ENCODE peak calls at places on chromosomes 3 and 15, in nine cellular contexts. O is endothelial cell of umbilical vein; U is IMR-90; N is activated T-cell treated with anti-CD3 and anti-CD28 coated beads for 1 hour; T is progenitor cell of endocrine pancreas; D is stimulated activated CD4-positive, alpha-beta T cell treated with anti-CD3 and anti-CD28 coated beads, Interleukin-4, amount 100 ng/mL, for 48 hours; H is NCI-H748 treated with DMSO at 0.1 percent for 48 hours; I is M059J; Z is Daoy. F is an unnamed sample.

GRCh38 chr3:64220161-64220560 is 5.1 kb downstream of the PRICKLE2 start:
- DNase-seq in D (no peak), H (no peak), I (peak), N (no peak), Z (peak), T (no peak), O (peak), U (peak), F (no peak)

GRCh38 chr3:9615003-9615628 is 34.2 kb upstream of the MTMR14 start:
- DNase-seq in H (no peak), O (no peak), D (no peak), T (no peak), N (no peak), Z (no peak), I (no peak), U (no peak), F (no peak)

GRCh38 chr15:60223161-60223560 is 174.6 kb downstream of the ANXA2 start:
- DNase-seq in Z (peak), I (no peak), O (no peak), U (no peak), T (no peak), D (no peak), H (no peak), N (no peak), F (no peak)

GRCh38 chr15:80931191-80931590 is 58.4 kb downstream of the MESD start:
- DNase-seq in N (no peak), Z (no peak), O (no peak), U (no peak), D (no peak), T (no peak), H (no peak), I (no peak), F (no peak)

GRCh38 chr3:38020342-38020726 is 9.1 kb downstream of the PLCD1 start:
- DNase-seq in Z (no peak), H (no peak), O (no peak), D (no peak), N (no peak), T (no peak), I (no peak), U (no peak), F (no peak)

GRCh38 chr15:98561169-98561941 is 87.0 kb upstream of the IGF1R start:
- DNase-seq in O (no peak), H (no peak), Z (no peak), N (no peak), I (no peak), U (no peak), D (peak), T (no peak), F (no peak)

GRCh38 chr3:38139652-38140051 is 1.2 kb downstream of the MYD88 start:
- DNase-seq in H (no peak), I (no peak), U (no peak), O (no peak), D (no peak), N (no peak), Z (no peak), T (no peak), F (no peak)

GRCh38 chr15:84929795-84930371 is 45.4 kb downstream of the SLC28A1 start:
- DNase-seq in I (peak), O (no peak), H (no peak), U (peak), D (peak), Z (peak), T (no peak), N (no peak), F (no peak)

GRCh38 chr3:183490653-183491052 is 62.2 kb upstream of the MCF2L2 start:
- DNase-seq in Z (peak), U (no peak), I (peak), T (no peak), H (no peak), N (no peak), O (peak), D (no peak), F (no peak)

GRCh38 chr15:68582864-68583263 is 4.1 kb downstream of the CORO2B start:
- DNase-seq in T (no peak), D (no peak), Z (no peak), H (no peak), U (no peak), I (no peak), O (no peak), N (no peak), F (no peak)

GRCh38 chr15:54815546-54815945 is 381.2 kb downstream of the RSL24D1 start:
- DNase-seq in I (no peak), O (no peak), H (no peak), D (no peak), N (no peak), T (no peak), U (no peak), Z (no peak), F (no peak)

GRCh38 chr3:39346785-39347585 is 17.5 kb downstream of the CCR8 start:
- DNase-seq in Z (no peak), D (no peak), U (no peak), I (no peak), T (no peak), N (no peak), H (no peak), O (no peak), F (no peak)

GRCh38 chr3:25493786-25494185 is 65.7 kb downstream of the RARB start:
- DNase-seq in N (no peak), D (no peak), U (peak), H (no peak), O (peak), I (peak), Z (no peak), T (no peak), F (no peak)

GRCh38 chr3:170159459-170159858 is 22.1 kb downstream of the PHC3 start:
- DNase-seq in T (no peak), N (no peak), H (no peak), D (no peak), U (no peak), Z (no peak), O (no peak), I (no peak), F (no peak)

GRCh38 chr3:174035317-174035886 is 637.9 kb downstream of the NLGN1 start:
- DNase-seq in T (no peak), U (peak), H (no peak), D (no peak), N (no peak), O (no peak), Z (no peak), I (no peak), F (no peak)

GRCh38 chr3:14353486-14353885 is 48.9 kb upstream of the SLC6A6 start:
- DNase-seq in N (no peak), O (no peak), U (no peak), D (no peak), H (no peak), T (no peak), Z (no peak), I (no peak), F (no peak)

GRCh38 chr3:160280836-160281235 is 55.6 kb downstream of the C3orf80 start:
- DNase-seq in H (no peak), T (no peak), D (no peak), U (no peak), I (no peak), O (no peak), N (no peak), Z (no peak), F (no peak)

GRCh38 chr15:96273317-96274086 is 57.0 kb upstream of the NR2F2 start:
- DNase-seq in H (no peak), U (peak), I (peak), Z (peak), T (no peak), D (peak), O (peak), N (no peak), F (no peak)

GRCh38 chr3:171640520-171641412 is 169.5 kb downstream of the PLD1 start:
- DNase-seq in D (no peak), U (peak), I (peak), Z (no peak), O (peak), T (no peak), N (no peak), H (no peak), F (no peak)

GRCh38 chr3:31836397-31837075 is 144.5 kb downstream of the OSBPL10 start:
- DNase-seq in U (no peak), N (no peak), D (no peak), T (no peak), I (no peak), H (no peak), O (no peak), Z (no peak), F (no peak)

GRCh38 chr15:61184431-61184830 is 44.7 kb downstream of the RORA start:
- DNase-seq in U (no peak), I (no peak), T (no peak), D (no peak), O (no peak), Z (no peak), N (no peak), H (no peak), F (no peak)

GRCh38 chr3:121995190-121996137 is 26.6 kb downstream of the ILDR1 start:
- DNase-seq in U (peak), I (peak), Z (peak), N (no peak), T (no peak), H (no peak), O (peak), D (peak), F (peak)